ENCODE peak calls at places on chromosomes 2 and 18, in five cellular contexts. F, W, C, A and S are unnamed samples. For H3K4me1 and H3K36me3, the result is how much of the 10 kb centered on the place peaks cover.

GRCh38 chr2:223868005-223868404 is 30.6 kb upstream of the AP1S3 start:
- DNase-seq in F (no peak), W (no peak), C (no peak), A (no peak), S (no peak)

GRCh38 chr18:12113999-12114646 is 20.5 kb downstream of the ANKRD62 start:
- DNase-seq in F (no peak), W (no peak), C (no peak), A (no peak), S (no peak)

GRCh38 chr2:132736059-132736458 is 66.1 kb upstream of the LYPD1 start:
- DNase-seq in F (no peak), W (no peak), C (no peak), A (no peak), S (no peak)

GRCh38 chr2:191696001-191696400 is 18.1 kb downstream of the NABP1 start:
- DNase-seq in F (peak), W (no peak), C (no peak), A (peak), S (no peak)

GRCh38 chr2:170073288-170073687 is 104.7 kb upstream of the MYO3B start:
- DNase-seq in F (peak), W (no peak), C (no peak), A (no peak), S (no peak)

GRCh38 chr2:128091691-128092050 is 671 bp downstream of the UGGT1 start:
- DNase-seq in F (no peak), W (no peak), C (no peak), A (no peak), S (peak)

GRCh38 chr2:232487385-232488096 is at the start of gene ECEL1:
- DNase-seq in F (peak), W (no peak), C (no peak), A (peak), S (no peak)

GRCh38 chr2:203444738-203445137 is 90.4 kb downstream of the RAPH1 start:
- DNase-seq in F (no peak), W (no peak), C (no peak), A (no peak), S (no peak)

GRCh38 chr18:10482985-10483949 is 28.8 kb downstream of the APCDD1 start:
- DNase-seq in F (peak), W (no peak), C (no peak), A (no peak), S (no peak)

GRCh38 chr2:236776695-236777251 is 207.1 kb downstream of the ACKR3 start:
- DNase-seq in F (no peak), W (no peak), C (peak), A (no peak), S (no peak)

GRCh38 chr2:191030521-191031154 is 16.7 kb upstream of the STAT1 start:
- DNase-seq in F (no peak), W (no peak), C (no peak), A (no peak), S (peak)

GRCh38 chr2:216551234-216551633 is 52.6 kb downstream of the RPL37A start:
- DNase-seq in F (no peak), W (no peak), C (no peak), A (no peak), S (no peak)

GRCh38 chr18:62555135-62555534 is 32.3 kb downstream of the ZCCHC2 start:
- DNase-seq in F (no peak), W (no peak), C (no peak), A (no peak), S (no peak)

GRCh38 chr18:74818776-74819175 is 221.1 kb downstream of the ZNF407 start:
- DNase-seq in F (no peak), W (no peak), C (no peak), A (no peak), S (no peak)

GRCh38 chr18:37778417-37779165 is 213.0 kb upstream of the CELF4 start:
- DNase-seq in F (peak), W (peak), C (no peak), A (peak), S (peak)

GRCh38 chr18:79755496-79756142 is 42.1 kb upstream of the KCNG2 start:
- DNase-seq in F (no peak), W (no peak), C (no peak), A (no peak), S (no peak)

GRCh38 chr18:74499633-74500032 is 3.5 kb downstream of the CNDP2 start:
- DNase-seq in F (peak), W (no peak), C (no peak), A (peak), S (peak)

GRCh38 chr2:38572167-38572566 is 30.6 kb downstream of the HNRNPLL start:
- DNase-seq in F (no peak), W (no peak), C (no peak), A (no peak), S (no peak)

GRCh38 chr2:73283545-73284295 is 558 bp downstream of the FBXO41 start:
- DNase-seq in F (no peak), W (no peak), C (no peak), A (peak), S (peak)

GRCh38 chr2:56334622-56335021 is 150.8 kb downstream of the CCDC85A start:
- DNase-seq in F (no peak), W (no peak), C (no peak), A (no peak), S (no peak)

GRCh38 chr2:124908411-124908810 is 883.3 kb downstream of the CNTNAP5 start:
- DNase-seq in F (no peak), W (no peak), C (no peak), A (no peak), S (no peak)

GRCh38 chr18:74513149-74513882 is 17.2 kb downstream of the CNDP2 start:
- DNase-seq in F (no peak), W (no peak), C (no peak), A (peak), S (no peak)

GRCh38 chr2:169265581-169265980 is 96.8 kb downstream of the LRP2 start:
- DNase-seq in F (no peak), W (no peak), C (no peak), A (no peak), S (no peak)

GRCh38 chr2:206774871-206775270 is 9.5 kb downstream of the FASTKD2 start:
- DNase-seq in F (no peak), W (no peak), C (no peak), A (no peak), S (no peak)

GRCh38 chr18:79575891-79576685 is 103.5 kb upstream of the CTDP1 start:
- DNase-seq in F (peak), W (no peak), C (no peak), A (peak), S (no peak)

GRCh38 chr2:54430649-54431048 is 25.5 kb upstream of the SPTBN1 start:
- DNase-seq in F (no peak), W (no peak), C (no peak), A (no peak), S (no peak)

GRCh38 chr18:54247488-54248175 is 21.7 kb upstream of the POLI start:
- DNase-seq in F (no peak), W (no peak), C (no peak), A (no peak), S (no peak)

GRCh38 chr2:144261966-144262365 is 258.0 kb downstream of the ZEB2 start:
- DNase-seq in F (no peak), W (no peak), C (no peak), A (no peak), S (no peak)

GRCh38 chr2:174878537-174879147 is 114.4 kb upstream of the CHRNA1 start:
- DNase-seq in F (no peak), W (no peak), C (no peak), A (no peak), S (no peak)

GRCh38 chr18:48374423-48375149 is 34.6 kb downstream of the ZBTB7C start:
- DNase-seq in F (no peak), W (no peak), C (no peak), A (no peak), S (no peak)

GRCh38 chr2:158745067-158745865 is 49.9 kb upstream of the DAPL1 start:
- DNase-seq in F (peak), W (peak), C (no peak), A (no peak), S (peak)

DNA sequence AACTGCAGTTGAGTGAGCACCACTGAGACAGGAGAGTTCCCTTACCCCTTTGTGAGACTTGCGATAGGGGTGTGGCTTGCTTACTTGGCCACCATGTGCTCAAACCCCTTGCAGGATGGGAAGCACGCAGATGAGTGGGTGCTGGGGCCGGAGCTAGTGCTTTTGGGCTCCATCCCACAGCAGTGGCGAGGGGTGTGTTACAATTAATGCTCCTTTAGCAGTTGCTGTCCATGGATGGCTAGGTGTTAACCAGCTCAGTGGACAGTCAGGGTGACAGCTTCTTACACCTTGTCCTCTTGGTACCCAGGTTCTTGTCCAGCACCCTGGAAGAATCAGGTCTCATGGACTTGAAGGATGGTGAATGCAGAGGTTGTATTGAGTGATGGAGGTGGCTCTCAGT is 103.9 kb downstream of the SH3RF3 start:
- DNase-seq in F (no peak), W (no peak), C (no peak), A (no peak), S (no peak)
- H3K4me1 ChIP-seq in F (under half), W (under half), C (under half), A (under half), S (under half)

DNA sequence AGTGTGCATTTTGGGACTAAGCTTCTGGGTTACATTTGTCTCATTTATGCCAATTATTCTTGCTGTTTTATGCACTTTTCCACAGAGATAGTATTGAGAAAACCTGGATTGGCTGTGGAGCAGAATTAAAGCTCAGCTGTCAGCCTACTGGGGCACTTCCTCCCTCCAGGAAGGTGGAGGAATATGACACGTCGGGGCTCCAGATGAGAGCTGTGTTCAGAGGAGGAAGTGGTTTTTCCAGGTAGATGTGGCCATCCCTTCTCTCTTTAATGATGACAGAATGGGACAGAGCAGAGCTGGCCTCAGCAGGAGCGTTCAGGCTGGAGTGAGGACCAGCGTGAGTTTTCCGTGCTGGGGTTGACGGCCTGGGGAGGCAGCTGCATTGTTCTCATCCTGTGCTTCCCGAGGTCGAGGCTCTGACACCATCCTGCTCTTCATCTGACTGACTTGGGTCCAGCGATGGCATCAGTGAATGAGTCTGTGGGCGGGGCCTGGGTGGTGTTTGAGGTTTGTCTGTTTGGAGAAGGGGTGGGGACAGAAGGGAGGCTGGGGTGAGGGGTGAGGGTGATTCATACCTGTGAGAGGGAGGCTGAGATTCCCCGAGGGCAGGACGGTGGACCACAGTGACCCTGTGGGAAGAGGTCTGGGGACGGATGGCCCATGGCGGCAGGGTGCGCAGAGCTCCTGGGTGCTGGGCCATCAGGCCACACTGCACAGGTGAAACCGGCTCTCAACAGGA is 207.0 kb downstream of the LDLRAD4 start:
- DNase-seq in F (no peak), W (no peak), C (no peak), A (no peak), S (no peak)
- H3K36me3 ChIP-seq in F (under half), W (under half), C (under half), A (under half), S (under half)

DNA sequence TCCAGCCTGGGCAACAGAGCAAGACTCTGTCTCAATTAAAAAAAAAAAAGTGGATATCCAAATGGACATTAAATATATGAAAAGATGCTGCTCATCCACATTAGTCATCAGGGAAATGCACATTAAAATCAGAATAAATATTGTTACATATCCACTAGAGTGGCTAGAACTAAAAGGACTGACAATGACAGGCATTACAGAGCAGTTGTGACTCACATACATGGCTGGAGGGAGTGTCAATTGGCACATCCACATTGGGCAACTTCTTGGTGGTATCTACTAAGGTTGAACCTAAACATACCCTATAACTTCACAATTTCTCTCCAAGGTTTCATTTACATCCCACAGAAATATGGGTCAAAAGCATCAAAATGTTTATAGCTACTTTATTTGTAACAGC is 14.0 kb upstream of the DNER start:
- DNase-seq in F (no peak), W (no peak), C (no peak), A (no peak), S (no peak)
- H3K4me1 ChIP-seq in F (under half), W (under half), C (under half), A (under half), S (under half)

GRCh38 chr2:71277536-71278103 is 50.7 kb upstream of the PAIP2B start:
- DNase-seq in F (peak), W (peak), C (no peak), A (peak), S (no peak)
- H3K36me3 ChIP-seq in F (under half), W (under half), C (under half), A (under half), S (under half)

DNA sequence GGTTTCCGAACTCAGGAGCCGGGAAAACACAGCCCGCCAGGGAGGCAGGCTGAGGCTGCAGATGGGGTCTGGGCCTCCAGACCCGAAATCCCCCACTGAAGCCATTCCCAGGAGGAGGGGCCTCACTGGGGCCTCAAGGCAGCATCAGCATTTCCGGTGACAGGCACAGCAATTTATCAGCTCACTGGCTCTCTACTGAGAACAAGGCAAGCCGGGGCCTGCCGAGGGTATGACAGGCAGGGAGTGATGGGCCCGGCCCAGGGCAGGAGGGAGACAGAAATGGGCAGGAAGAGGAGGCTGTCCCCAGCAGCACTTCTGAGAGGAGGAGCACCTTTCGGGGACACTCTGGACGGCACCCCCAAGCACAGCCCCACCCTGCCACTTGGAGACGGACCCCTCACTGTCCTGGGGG is 12.5 kb downstream of the SDC1 start:
- DNase-seq in F (no peak), W (no peak), C (no peak), A (peak), S (no peak)
- H3K4me1 ChIP-seq in F (under half), W (under half), C (under half), A (under half), S (under half)

GRCh38 chr2:178502751-178503150 is 22.5 kb downstream of the PLEKHA3 start:
- DNase-seq in F (no peak), W (no peak), C (no peak), A (no peak), S (no peak)
- H3K36me3 ChIP-seq in F (half or more), W (under half), C (half or more), A (half or more), S (under half)